ENCODE peak calls at places on chromosome 9, in five cellular contexts. N, H, L, O and Z are unnamed samples.

GRCh38 chr9:110626109-110626829 is 42.3 kb upstream of the MUSK start:
- DNase-seq in N (no peak), H (peak; percentile 93), L (no peak), O (no peak), Z (no peak)

GRCh38 chr9:132142883-132143282 is 19.0 kb upstream of the NTNG2 start:
- DNase-seq in N (no peak), H (no peak), L (no peak), O (no peak), Z (no peak)

GRCh38 chr9:4024281-4024680 is 275.6 kb downstream of the GLIS3 start:
- DNase-seq in N (no peak), H (no peak), L (no peak), O (no peak), Z (no peak)

GRCh38 chr9:120730661-120731514 is 16.6 kb upstream of the MEGF9 start:
- DNase-seq in N (no peak), H (peak; percentile 91), L (no peak), O (no peak), Z (peak; percentile 69)

GRCh38 chr9:125558453-125559084 is 148.4 kb downstream of the MAPKAP1 start:
- DNase-seq in N (peak; percentile 48), H (peak; percentile 80), L (no peak), O (peak; percentile 43), Z (peak; percentile 43)

GRCh38 chr9:112867275-112867991 is 23.2 kb downstream of the SLC46A2 start:
- DNase-seq in N (no peak), H (peak; percentile 96), L (no peak), O (no peak), Z (no peak)

GRCh38 chr9:129889461-129889935 is 54.2 kb downstream of the USP20 start:
- DNase-seq in N (no peak), H (no peak), L (no peak), O (no peak), Z (no peak)

GRCh38 chr9:109192732-109193361 is 25.8 kb upstream of the FRRS1L start:
- DNase-seq in N (no peak), H (no peak), L (no peak), O (no peak), Z (peak; percentile 64)

GRCh38 chr9:36632892-36633291 is 60.2 kb downstream of the MELK start:
- DNase-seq in N (no peak), H (peak; percentile 53), L (no peak), O (no peak), Z (no peak)

GRCh38 chr9:133796562-133796961 is 58.4 kb upstream of the SARDH start:
- DNase-seq in N (no peak), H (no peak), L (no peak), O (no peak), Z (no peak)

GRCh38 chr9:89722712-89723111 is 117.9 kb downstream of the GADD45G start:
- DNase-seq in N (no peak), H (no peak), L (no peak), O (no peak), Z (no peak)

GRCh38 chr9:80957806-80958205 is 731.5 kb downstream of the TLE1 start:
- DNase-seq in N (no peak), H (no peak), L (no peak), O (no peak), Z (no peak)

GRCh38 chr9:5043381-5043780 is 58.3 kb downstream of the JAK2 start:
- DNase-seq in N (no peak), H (peak; percentile 7), L (no peak), O (no peak), Z (no peak)

GRCh38 chr9:82621446-82621845 is 441.5 kb downstream of the RASEF start:
- DNase-seq in N (no peak), H (no peak), L (no peak), O (no peak), Z (no peak)

GRCh38 chr9:115423646-115424045 is 305.7 kb upstream of the TNC start:
- DNase-seq in N (no peak), H (no peak), L (no peak), O (no peak), Z (no peak)

GRCh38 chr9:18390393-18390792 is 83.6 kb upstream of the ADAMTSL1 start:
- DNase-seq in N (no peak), H (peak; percentile 19), L (no peak), O (no peak), Z (no peak)

GRCh38 chr9:27437652-27438373 is 86.3 kb upstream of the IFNK start:
- DNase-seq in N (no peak), H (no peak), L (no peak), O (no peak), Z (no peak)

GRCh38 chr9:89078860-89079259 is 87.6 kb downstream of the S1PR3 start:
- DNase-seq in N (no peak), H (peak; percentile 65), L (no peak), O (no peak), Z (no peak)

GRCh38 chr9:22165144-22165543 is 156.0 kb upstream of the CDKN2B start:
- DNase-seq in N (no peak), H (peak; percentile 19), L (no peak), O (no peak), Z (no peak)

GRCh38 chr9:134932656-134933055 is 14.9 kb upstream of the FCN1 start:
- DNase-seq in N (no peak), H (no peak), L (no peak), O (no peak), Z (no peak)

GRCh38 chr9:23598994-23599393 is 227.0 kb downstream of the ELAVL2 start:
- DNase-seq in N (no peak), H (no peak), L (no peak), O (no peak), Z (no peak)

GRCh38 chr9:126956929-126957686 is 42.5 kb downstream of the RALGPS1 start:
- DNase-seq in N (no peak), H (peak; percentile 62), L (no peak), O (no peak), Z (no peak)

GRCh38 chr9:98484218-98484617 is 224.5 kb downstream of the GABBR2 start:
- DNase-seq in N (no peak), H (peak; percentile 44), L (no peak), O (no peak), Z (no peak)

GRCh38 chr9:21747171-21747570 is 55.3 kb upstream of the MTAP start:
- DNase-seq in N (no peak), H (peak; percentile 47), L (no peak), O (no peak), Z (no peak)

GRCh38 chr9:115444941-115445340 is 327.0 kb upstream of the TNC start:
- DNase-seq in N (no peak), H (no peak), L (no peak), O (no peak), Z (no peak)

GRCh38 chr9:91900057-91900816 is 49.8 kb downstream of the ROR2 start:
- DNase-seq in N (no peak), H (no peak), L (no peak), O (no peak), Z (no peak)

GRCh38 chr9:138063785-138064184 is 186.2 kb downstream of the CACNA1B start:
- DNase-seq in N (no peak), H (no peak), L (no peak), O (no peak), Z (no peak)

GRCh38 chr9:114070188-114071103 is 7.7 kb downstream of the AMBP start:
- DNase-seq in N (no peak), H (no peak), L (no peak), O (no peak), Z (no peak)